ENCODE peak calls at places on chromosome 5, in seven cellular contexts. B, E, Z, F, V, R and A are unnamed samples.

GRCh38 chr5:132592521-132592920 is 35.7 kb downstream of the RAD50 start:
- DNase-seq in B (no peak), E (no peak), Z (no peak), F (no peak), V (no peak), R (no peak), A (no peak)

GRCh38 chr5:39995990-39996389 is 571.2 kb upstream of the DAB2 start:
- DNase-seq in B (no peak), E (no peak), Z (no peak), F (no peak), V (no peak), R (no peak), A (no peak)

GRCh38 chr5:1915316-1915715 is 32.6 kb upstream of the IRX4 start:
- DNase-seq in B (no peak), E (no peak), Z (peak; percentile 17), F (no peak), V (no peak), R (no peak), A (no peak)

GRCh38 chr5:157961828-157962390 is 103.0 kb upstream of the CLINT1 start:
- DNase-seq in B (no peak), E (no peak), Z (no peak), F (no peak), V (no peak), R (no peak), A (no peak)

GRCh38 chr5:127957183-127957582 is 126.4 kb upstream of the SLC12A2 start:
- DNase-seq in B (no peak), E (no peak), Z (no peak), F (no peak), V (no peak), R (peak; percentile 80), A (peak; percentile 86)

GRCh38 chr5:142012186-142012785 is 541 bp downstream of the GNPDA1 start:
- DNase-seq in B (peak; percentile 86), E (peak; percentile 60), Z (peak; percentile 43), F (peak; percentile 51), V (peak; percentile 51), R (peak; percentile 71), A (peak; percentile 89)

GRCh38 chr5:148926207-148926606 is 99.8 kb downstream of the ADRB2 start:
- DNase-seq in B (peak; percentile 31), E (no peak), Z (no peak), F (no peak), V (no peak), R (no peak), A (no peak)

GRCh38 chr5:7261049-7261448 is 134.9 kb upstream of the ADCY2 start:
- DNase-seq in B (no peak), E (peak; percentile 23), Z (no peak), F (no peak), V (peak; percentile 28), R (peak; percentile 50), A (peak; percentile 89)

GRCh38 chr5:74320526-74320925 is 320.0 kb downstream of the ENC1 start:
- DNase-seq in B (no peak), E (no peak), Z (no peak), F (no peak), V (no peak), R (no peak), A (no peak)

GRCh38 chr5:142079243-142079642 is 29.3 kb upstream of the NDFIP1 start:
- DNase-seq in B (no peak), E (no peak), Z (no peak), F (no peak), V (no peak), R (no peak), A (no peak)

GRCh38 chr5:3740546-3741371 is 145.1 kb downstream of the IRX1 start:
- DNase-seq in B (no peak), E (no peak), Z (no peak), F (no peak), V (no peak), R (peak; percentile 7), A (no peak)

GRCh38 chr5:56350595-56351170 is 117.6 kb upstream of the ANKRD55 start:
- DNase-seq in B (no peak), E (no peak), Z (no peak), F (peak; percentile 64), V (no peak), R (peak; percentile 96), A (no peak)

GRCh38 chr5:173745561-173745960 is 129.1 kb upstream of the BOD1 start:
- DNase-seq in B (no peak), E (no peak), Z (no peak), F (no peak), V (no peak), R (no peak), A (no peak)

GRCh38 chr5:173743641-173744343 is 127.3 kb upstream of the BOD1 start:
- DNase-seq in B (no peak), E (no peak), Z (no peak), F (no peak), V (no peak), R (no peak), A (no peak)

GRCh38 chr5:173746050-173746449 is 129.6 kb upstream of the BOD1 start:
- DNase-seq in B (no peak), E (no peak), Z (no peak), F (no peak), V (no peak), R (no peak), A (no peak)

GRCh38 chr5:173745123-173745522 is 128.7 kb upstream of the BOD1 start:
- DNase-seq in B (no peak), E (no peak), Z (no peak), F (no peak), V (no peak), R (no peak), A (no peak)

GRCh38 chr5:173744527-173744926 is 128.1 kb upstream of the BOD1 start:
- DNase-seq in B (no peak), E (no peak), Z (no peak), F (no peak), V (no peak), R (no peak), A (no peak)
- H3K4me3 ChIP-seq in B (no peak overlapping the region), E (no peak overlapping the region), Z (no peak overlapping the region), F (no peak overlapping the region), V (no peak overlapping the region), R (no peak overlapping the region), A (no peak overlapping the region)

GRCh38 chr5:139758510-139759036 is 37.0 kb upstream of the PSD2 start:
- DNase-seq in B (no peak), E (no peak), Z (no peak), F (no peak), V (no peak), R (no peak), A (no peak)

GRCh38 chr5:139759219-139759721 is 36.3 kb upstream of the PSD2 start:
- DNase-seq in B (no peak), E (no peak), Z (no peak), F (no peak), V (no peak), R (no peak), A (no peak)

GRCh38 chr5:139761057-139761450 is 34.6 kb upstream of the PSD2 start:
- DNase-seq in B (no peak), E (no peak), Z (no peak), F (no peak), V (no peak), R (no peak), A (no peak)

GRCh38 chr5:139761501-139761900 is 34.1 kb upstream of the PSD2 start:
- DNase-seq in B (no peak), E (no peak), Z (no peak), F (no peak), V (no peak), R (no peak), A (no peak)

DNA sequence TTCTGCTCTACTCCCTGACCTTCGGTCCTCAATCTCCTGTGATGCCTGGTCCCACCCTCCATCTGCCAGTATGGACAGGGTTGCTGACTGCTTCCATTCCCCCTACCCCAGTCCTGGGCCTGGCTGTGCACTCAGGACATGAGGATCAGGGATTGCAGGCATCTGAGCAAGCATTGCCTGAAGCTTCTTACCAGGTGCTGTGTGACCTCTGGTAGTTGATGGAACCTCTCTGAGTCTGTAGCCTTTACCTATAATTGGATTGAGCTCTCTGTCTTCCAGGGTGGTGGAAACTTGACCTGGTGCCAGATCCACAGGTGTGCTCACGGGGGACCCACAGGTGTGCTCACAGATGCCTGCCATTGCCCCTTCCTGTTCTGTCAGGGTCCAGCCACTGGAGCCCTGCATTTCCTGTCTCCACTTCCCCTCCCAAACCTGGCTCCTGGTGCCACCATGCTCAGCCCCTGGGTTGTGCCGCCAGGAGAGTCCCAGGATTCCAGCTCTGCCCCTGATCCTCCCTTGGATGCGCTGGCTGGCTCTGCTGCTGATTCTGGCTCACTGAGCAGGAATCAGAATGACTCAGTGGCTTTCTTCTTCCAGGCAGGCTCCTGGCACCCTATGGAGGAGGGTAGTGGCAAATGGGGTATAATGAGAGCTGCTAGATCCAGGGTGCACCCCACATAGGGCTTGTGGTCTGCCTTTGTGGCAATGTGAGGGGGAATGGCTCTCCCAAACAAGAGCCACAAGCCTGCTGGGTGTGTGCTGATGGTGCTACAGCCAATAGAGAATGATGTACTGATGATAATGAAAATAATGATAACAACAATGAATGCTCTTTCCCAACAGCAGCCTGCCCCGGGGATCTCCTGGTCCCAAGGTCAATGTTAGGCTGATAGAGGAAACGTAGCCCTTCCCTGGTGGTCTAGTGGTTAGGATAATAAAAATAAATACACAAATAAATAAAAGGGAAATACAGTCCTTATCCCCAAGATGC is 35.2 kb upstream of the PSD2 start:
- DNase-seq in B (no peak), E (no peak), Z (no peak), F (no peak), V (no peak), R (no peak), A (no peak)
- TF ChIP-seq EP300 in B (no peak), E (no peak), Z (no peak), F (no peak), V (no peak), R (no peak), A (no peak)

GRCh38 chr5:14463629-14464028 is 118.0 kb upstream of the OTULINL start:
- DNase-seq in B (no peak), E (peak; percentile 25), Z (no peak), F (no peak), V (no peak), R (peak; percentile 81), A (no peak)
- TF ChIP-seq POLR2A in B (no peak), E (no peak), Z (no peak), F (no peak), V (no peak), R (no peak), A (no peak)

GRCh38 chr5:135031146-135031812 is 2.7 kb downstream of the PITX1 start:
- DNase-seq in B (peak; percentile 86), E (no peak), Z (no peak), F (no peak), V (no peak), R (no peak), A (no peak)

GRCh38 chr5:135028791-135029467 is 5.1 kb downstream of the PITX1 start:
- DNase-seq in B (peak; percentile 79), E (no peak), Z (no peak), F (no peak), V (no peak), R (no peak), A (no peak)

GRCh38 chr5:135029468-135030122 is 4.4 kb downstream of the PITX1 start:
- DNase-seq in B (no peak), E (no peak), Z (no peak), F (no peak), V (no peak), R (no peak), A (no peak)

GRCh38 chr5:135030691-135031145 is 3.3 kb downstream of the PITX1 start:
- DNase-seq in B (no peak), E (no peak), Z (no peak), F (no peak), V (no peak), R (no peak), A (no peak)

DNA sequence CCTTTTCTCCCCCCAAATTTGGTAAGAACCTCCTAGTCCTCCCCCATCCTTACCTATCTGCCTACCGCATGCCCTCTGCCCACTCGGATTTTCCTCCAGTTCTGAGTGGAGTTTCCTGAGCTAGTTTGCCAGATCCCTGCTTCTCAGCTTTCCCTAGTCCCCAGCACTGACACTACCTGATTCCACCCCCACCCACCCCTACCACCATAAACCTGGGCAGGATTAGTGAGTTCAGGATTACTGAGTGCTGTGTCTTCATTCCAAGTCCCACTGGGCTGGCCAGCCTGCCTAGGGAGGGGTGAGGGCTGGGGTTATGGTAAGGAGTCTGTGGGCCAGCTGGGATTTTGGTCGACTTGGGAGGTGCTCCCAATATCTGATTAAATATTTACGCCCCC is 3.9 kb downstream of the PITX1 start:
- DNase-seq in B (no peak), E (no peak), Z (no peak), F (no peak), V (no peak), R (no peak), A (no peak)
- H3K4me3 ChIP-seq in B (no peak overlapping the region), E (no peak overlapping the region), Z (peak overlapping the region; percentile 71), F (no peak overlapping the region), V (no peak overlapping the region), R (no peak overlapping the region), A (peak overlapping the region; percentile 61)